ENCODE peak calls at places on chromosomes 5 and 9, in five cellular contexts. O, J, T, P and Q are unnamed samples. For H3K9me3, the result is how much of the 10 kb centered on the place peaks cover.

GRCh38 chr5:79109527-79110492 is 1.8 kb upstream of the BHMT start:
- DNase-seq in O (no peak), J (no peak), T (no peak), P (peak), Q (peak)

GRCh38 chr9:107260437-107261081 is 22.5 kb upstream of the RAD23B start:
- DNase-seq in O (no peak), J (no peak), T (peak), P (no peak), Q (no peak)

GRCh38 chr5:141100243-141100805 is at the start of gene PCDHB3:
- DNase-seq in O (no peak), J (peak), T (peak), P (peak), Q (peak)

GRCh38 chr5:96214442-96215197 is 218.4 kb downstream of the PCSK1 start:
- DNase-seq in O (no peak), J (no peak), T (no peak), P (no peak), Q (no peak)

GRCh38 chr5:95564450-95564849 is 9.5 kb downstream of the ARSK start:
- DNase-seq in O (no peak), J (no peak), T (no peak), P (no peak), Q (no peak)

GRCh38 chr9:38046669-38047300 is 22.2 kb downstream of the SHB start:
- DNase-seq in O (no peak), J (no peak), T (peak), P (no peak), Q (no peak)

GRCh38 chr9:107638922-107639321 is 149.4 kb upstream of the KLF4 start:
- DNase-seq in O (peak), J (peak), T (no peak), P (no peak), Q (peak)

GRCh38 chr5:95993776-95994175 is 32.1 kb upstream of the ELL2 start:
- DNase-seq in O (no peak), J (no peak), T (no peak), P (no peak), Q (no peak)

GRCh38 chr5:82365744-82366228 is 87.6 kb upstream of the RPS23 start:
- DNase-seq in O (no peak), J (no peak), T (peak), P (no peak), Q (no peak)

GRCh38 chr9:5428794-5429528 is 8.8 kb downstream of the PLGRKT start:
- DNase-seq in O (no peak), J (no peak), T (no peak), P (no peak), Q (no peak)

GRCh38 chr9:32502459-32502858 is 23.5 kb downstream of the RIGI start:
- DNase-seq in O (no peak), J (no peak), T (peak), P (no peak), Q (no peak)

GRCh38 chr9:92547356-92547755 is 11.6 kb upstream of the ECM2 start:
- DNase-seq in O (no peak), J (no peak), T (no peak), P (no peak), Q (no peak)

GRCh38 chr5:98635631-98636030 is 137.8 kb upstream of the RGMB start:
- DNase-seq in O (no peak), J (no peak), T (no peak), P (no peak), Q (no peak)

GRCh38 chr5:126972062-126972895 is 58.1 kb downstream of the MARCHF3 start:
- DNase-seq in O (no peak), J (no peak), T (peak), P (no peak), Q (no peak)

GRCh38 chr5:174448662-174449061 is 275.7 kb upstream of the MSX2 start:
- DNase-seq in O (no peak), J (no peak), T (no peak), P (no peak), Q (no peak)

GRCh38 chr9:37503736-37504135 is 18.0 kb downstream of the POLR1E start:
- DNase-seq in O (no peak), J (no peak), T (no peak), P (no peak), Q (no peak)

GRCh38 chr5:134005415-134006118 is 792 bp upstream of the VDAC1 start:
- DNase-seq in O (no peak), J (peak), T (no peak), P (peak), Q (peak)

GRCh38 chr9:98402272-98402840 is 146.9 kb upstream of the TBC1D2 start:
- DNase-seq in O (no peak), J (no peak), T (no peak), P (no peak), Q (no peak)
- H3K9me3 ChIP-seq in O (under half), J (under half), T (under half), P (under half), Q (under half)

GRCh38 chr5:54224083-54224836 is 86.1 kb downstream of the ARL15 start:
- DNase-seq in O (no peak), J (no peak), T (no peak), P (no peak), Q (no peak)

GRCh38 chr5:54227109-54227508 is 83.3 kb downstream of the ARL15 start:
- DNase-seq in O (no peak), J (no peak), T (peak), P (no peak), Q (no peak)

GRCh38 chr5:54234304-54234938 is 76.0 kb downstream of the ARL15 start:
- DNase-seq in O (no peak), J (no peak), T (peak), P (no peak), Q (no peak)

GRCh38 chr5:54226215-54226614 is 84.2 kb downstream of the ARL15 start:
- DNase-seq in O (no peak), J (no peak), T (no peak), P (no peak), Q (no peak)

DNA sequence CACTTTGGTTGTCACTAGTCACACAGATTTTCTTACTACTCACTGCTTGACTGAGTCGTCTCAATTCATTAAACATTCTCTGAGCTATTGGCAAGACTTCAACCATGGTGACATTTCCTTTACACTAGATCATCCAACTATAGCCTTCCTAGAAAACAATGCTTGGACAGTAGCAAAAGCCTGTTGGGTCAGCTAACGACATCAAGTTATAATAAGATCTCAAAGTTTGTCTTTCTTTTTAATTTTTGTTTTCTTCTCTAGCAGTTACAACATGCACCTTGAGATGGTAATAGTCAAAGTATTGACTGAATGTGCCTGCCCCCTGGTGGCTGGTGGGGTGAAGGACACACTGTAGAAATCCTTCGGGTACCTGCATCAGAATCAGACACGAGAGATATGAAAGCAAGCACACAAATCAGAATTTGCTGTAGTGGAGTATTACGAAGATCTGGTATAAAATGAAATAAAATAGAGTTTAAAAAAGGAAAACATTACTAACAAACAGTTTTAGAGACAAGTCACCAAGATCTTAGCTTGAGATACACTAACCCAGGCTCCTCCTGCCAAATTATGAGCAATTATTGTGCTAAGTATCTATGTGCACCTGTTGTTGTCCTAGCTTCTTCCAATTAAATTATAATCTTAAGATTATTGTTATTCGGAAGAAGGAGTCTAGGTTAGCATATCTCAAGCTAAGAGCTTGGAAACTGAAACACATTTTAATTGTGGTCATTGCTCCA is 81.2 kb downstream of the ARL15 start:
- DNase-seq in O (no peak), J (peak), T (peak), P (peak), Q (peak)
- H3K4me3 ChIP-seq in O (no peak), J (no peak), T (no peak), P (no peak), Q (no peak)

GRCh38 chr5:14766591-14766990 is 102.1 kb downstream of the OTULIN start:
- DNase-seq in O (no peak), J (no peak), T (no peak), P (no peak), Q (no peak)
- H3K27ac ChIP-seq in O (no peak), J (no peak), T (no peak), P (no peak), Q (no peak)

GRCh38 chr5:159385994-159386711 is 55.9 kb upstream of the IL12B start:
- DNase-seq in O (no peak), J (no peak), T (no peak), P (no peak), Q (no peak)
- H3K9me3 ChIP-seq in O (under half), J (under half), T (under half), P (under half), Q (under half)